ENCODE peak calls at places on chromosomes 16 and 17, in eight cellular contexts. V, H, Q, Z, R, U, W and E are unnamed samples.

GRCh38 chr17:64984181-64984580 is 64.9 kb upstream of the LRRC37A3 start:
- DNase-seq in H (no peak), W (no peak), U (no peak), Z (no peak), V (no peak), R (no peak), Q (no peak), E (no peak)

GRCh38 chr17:14840616-14841231 is 424.4 kb downstream of the PMP22 start:
- DNase-seq in V (peak), U (peak), R (peak), W (no peak), Q (no peak), H (no peak), Z (no peak), E (peak)

GRCh38 chr16:30557397-30557949 is 701 bp downstream of the ZNF764 start:
- DNase-seq in V (peak), H (no peak), R (no peak), W (no peak), Z (peak), U (no peak), Q (no peak), E (no peak)

GRCh38 chr16:87709677-87710076 is 56.1 kb downstream of the KLHDC4 start:
- DNase-seq in V (no peak), H (no peak), Q (no peak), R (no peak), U (no peak), W (no peak), Z (no peak), E (no peak)

GRCh38 chr16:70685938-70686375 is at the start of gene MTSS2:
- DNase-seq in H (peak), U (peak), V (peak), Q (peak), W (peak), Z (peak), R (peak), E (peak)

GRCh38 chr17:6421700-6422604 is 13.0 kb downstream of the AIPL1 start:
- DNase-seq in R (no peak), V (peak), H (peak), U (no peak), Q (peak), W (peak), Z (peak), E (no peak)

GRCh38 chr16:15900357-15900756 is 12.0 kb upstream of the CEP20 start:
- DNase-seq in Z (no peak), U (no peak), H (no peak), R (no peak), V (no peak), W (no peak), Q (no peak), E (no peak)

GRCh38 chr17:44760474-44761308 is 1.9 kb downstream of the ADAM11 start:
- DNase-seq in Q (peak), V (no peak), H (no peak), R (no peak), U (no peak), Z (no peak), W (no peak), E (no peak)

GRCh38 chr17:1108810-1109605 is 70.8 kb downstream of the ABR start:
- DNase-seq in H (no peak), R (no peak), V (peak), U (no peak), W (peak), Z (peak), Q (peak), E (no peak)

GRCh38 chr17:37726891-37727780 is 17.7 kb downstream of the HNF1B start:
- DNase-seq in V (no peak), H (no peak), R (no peak), Q (no peak), W (no peak), Z (no peak), U (no peak), E (no peak)

GRCh38 chr17:29956225-29956624 is 14.8 kb downstream of the EFCAB5 start:
- DNase-seq in U (no peak), Z (no peak), R (no peak), H (no peak), V (no peak), Q (no peak), W (no peak), E (no peak)

GRCh38 chr16:3149630-3150345 is 15.0 kb downstream of the ZNF213 start:
- DNase-seq in R (no peak), V (peak), Q (peak), W (no peak), Z (peak), U (no peak), H (peak), E (no peak)

GRCh38 chr17:19461139-19461538 is 50.1 kb downstream of the RNF112 start:
- DNase-seq in W (peak), Z (no peak), V (no peak), Q (no peak), H (no peak), R (no peak), U (no peak), E (no peak)

GRCh38 chr16:57301126-57301817 is 16.8 kb upstream of the PLLP start:
- DNase-seq in R (no peak), W (no peak), V (no peak), U (no peak), Z (no peak), H (no peak), Q (no peak), E (no peak)

GRCh38 chr16:5852151-5852550 is 754.6 kb upstream of the EEF2KMT start:
- DNase-seq in R (no peak), Z (no peak), W (peak), Q (no peak), V (no peak), H (no peak), U (no peak), E (no peak)

GRCh38 chr17:28008526-28008925 is 34.0 kb upstream of the NLK start:
- DNase-seq in W (peak), Q (no peak), H (peak), R (peak), V (peak), U (no peak), Z (no peak), E (peak)

GRCh38 chr17:1588781-1589585 is 26.4 kb upstream of the PITPNA start:
- DNase-seq in U (no peak), W (no peak), R (no peak), V (no peak), H (no peak), Q (no peak), Z (no peak), E (no peak)

GRCh38 chr16:50733468-50733867 is 8.4 kb upstream of the CYLD start:
- DNase-seq in R (no peak), W (no peak), H (no peak), Q (no peak), Z (no peak), U (no peak), V (no peak), E (no peak)

GRCh38 chr17:82507631-82508175 is 11.8 kb upstream of the FOXK2 start:
- DNase-seq in Q (no peak), Z (no peak), R (no peak), U (no peak), W (no peak), V (no peak), H (no peak), E (no peak)

GRCh38 chr17:65531508-65532431 is 29.7 kb downstream of the AXIN2 start:
- DNase-seq in W (no peak), U (no peak), H (no peak), R (no peak), V (peak), Q (peak), Z (peak), E (no peak)

GRCh38 chr17:34706029-34706428 is 126.6 kb downstream of the TMEM132E start:
- DNase-seq in V (peak), U (no peak), H (peak), W (peak), Z (no peak), R (no peak), Q (no peak), E (no peak)

GRCh38 chr17:5516060-5516792 is 29.9 kb downstream of the MIS12 start:
- DNase-seq in H (no peak), U (peak), V (peak), W (no peak), R (peak), Z (no peak), Q (peak), E (peak)

GRCh38 chr17:58278661-58279015 is 2.1 kb downstream of the MPO start:
- DNase-seq in W (no peak), H (no peak), Z (peak), R (no peak), V (peak), U (no peak), Q (peak), E (no peak)

GRCh38 chr16:28863929-28864886 is 565 bp downstream of the SH2B1 start:
- DNase-seq in R (peak), W (no peak), Q (no peak), U (no peak), V (peak), H (peak), Z (peak), E (no peak)

GRCh38 chr16:56919099-56919800 is 12.7 kb upstream of the HERPUD1 start:
- DNase-seq in H (no peak), R (no peak), W (no peak), V (no peak), Q (no peak), U (no peak), Z (no peak), E (no peak)

GRCh38 chr17:31919802-31920525 is 16.8 kb upstream of the SUZ12 start:
- DNase-seq in R (no peak), Z (no peak), V (peak), H (no peak), U (no peak), W (no peak), Q (peak), E (no peak)

GRCh38 chr17:79841369-79842135 is 2.3 kb upstream of the CBX4 start:
- DNase-seq in Z (no peak), Q (no peak), H (no peak), W (no peak), U (no peak), V (no peak), R (no peak), E (no peak)

GRCh38 chr17:42944211-42944610 is 20.0 kb downstream of the AARSD1 start:
- DNase-seq in U (no peak), Z (no peak), V (peak), H (no peak), W (no peak), Q (no peak), R (no peak), E (no peak)

GRCh38 chr17:49819118-49819517 is 28.8 kb downstream of the TAC4 start:
- DNase-seq in H (no peak), Q (no peak), R (no peak), U (no peak), V (no peak), Z (no peak), W (no peak), E (no peak)

GRCh38 chr17:17120294-17120693 is 78.0 kb downstream of the MPRIP start:
- DNase-seq in H (peak), Q (no peak), R (no peak), V (peak), Z (no peak), W (no peak), U (no peak), E (no peak)

GRCh38 chr16:5490499-5490898 is 392.9 kb upstream of the EEF2KMT start:
- DNase-seq in Q (peak), W (peak), U (no peak), H (peak), Z (peak), V (peak), R (no peak), E (no peak)

GRCh38 chr17:10993126-10993525 is 155.2 kb upstream of the PIRT start:
- DNase-seq in U (no peak), R (no peak), W (no peak), H (no peak), Z (no peak), Q (no peak), V (no peak), E (no peak)

GRCh38 chr16:14095883-14096551 is 24.9 kb downstream of the MRTFB start:
- DNase-seq in Q (no peak), R (no peak), V (no peak), Z (no peak), W (no peak), U (no peak), H (no peak), E (no peak)

GRCh38 chr16:20903116-20903888 is 2.7 kb downstream of the LYRM1 start:
- DNase-seq in Z (no peak), H (no peak), Q (no peak), U (no peak), V (no peak), R (no peak), W (no peak), E (no peak)

GRCh38 chr16:20901441-20902112 is 1.0 kb downstream of the LYRM1 start:
- DNase-seq in Z (peak), U (no peak), H (peak), V (peak), R (no peak), W (peak), Q (peak), E (no peak)

GRCh38 chr16:20901068-20901440 is 483 bp downstream of the LYRM1 start:
- DNase-seq in Q (no peak), U (no peak), Z (no peak), W (no peak), R (no peak), V (no peak), H (no peak), E (no peak)

GRCh38 chr16:20903889-20904506 is 3.4 kb downstream of the LYRM1 start:
- DNase-seq in Q (no peak), V (no peak), H (no peak), W (no peak), R (no peak), U (no peak), Z (no peak), E (no peak)

GRCh38 chr16:20902426-20902825 is 1.9 kb downstream of the LYRM1 start:
- DNase-seq in Q (no peak), U (no peak), R (no peak), H (no peak), W (no peak), Z (no peak), V (no peak), E (no peak)
- H3K4me3 ChIP-seq in Q (no peak), U (no peak), R (no peak), H (no peak), W (no peak), Z (peak), V (no peak), E (no peak)

GRCh38 chr16:88939814-88940195 is 37.2 kb downstream of the CBFA2T3 start:
- DNase-seq in U (no peak), Z (no peak), H (no peak), W (no peak), Q (no peak), V (no peak), R (no peak), E (no peak)
- H3K4me3 ChIP-seq in U (no peak), Z (peak), H (no peak), W (no peak), Q (peak), V (no peak), R (no peak), E (no peak)

DNA sequence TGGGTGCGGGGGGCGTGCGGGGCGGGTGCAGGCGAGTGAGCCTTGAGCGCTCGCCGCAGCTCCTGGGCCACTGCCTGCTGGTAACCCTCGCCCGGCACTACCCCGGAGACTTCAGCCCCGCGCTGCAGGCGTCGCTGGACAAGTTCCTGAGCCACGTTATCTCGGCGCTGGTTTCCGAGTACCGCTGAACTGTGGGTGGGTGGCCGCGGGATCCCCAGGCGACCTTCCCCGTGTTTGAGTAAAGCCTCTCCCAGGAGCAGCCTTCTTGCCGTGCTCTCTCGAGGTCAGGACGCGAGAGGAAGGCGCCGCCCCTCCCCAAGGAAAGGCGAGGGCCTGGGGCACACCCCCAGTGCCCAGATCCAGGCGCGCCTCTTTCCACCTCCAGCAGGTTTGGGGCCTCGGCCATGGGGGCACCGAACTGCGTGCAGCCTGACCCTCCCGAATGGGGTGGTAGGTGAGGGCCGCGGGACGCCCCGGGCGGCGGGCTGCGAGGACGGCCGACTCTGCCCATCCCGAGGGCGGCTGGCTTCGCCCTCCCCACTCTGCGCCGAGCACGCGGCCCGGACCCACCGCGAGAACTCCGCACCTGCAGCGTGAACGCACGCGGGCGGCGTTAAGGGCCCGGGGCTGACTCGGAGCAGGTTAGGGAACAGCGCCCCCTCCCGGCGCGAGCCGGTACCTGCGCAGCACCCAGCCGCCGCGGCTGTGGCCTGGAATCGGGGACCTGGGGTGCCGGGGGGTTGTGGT is 835 bp downstream of the HBQ1 start:
- DNase-seq in Q (peak), V (peak), U (no peak), H (peak), W (peak), R (no peak), Z (peak), E (no peak)
- H3K4me3 ChIP-seq in Q (peak), V (peak), U (peak), H (peak), W (peak), R (peak), Z (peak), E (peak)

DNA sequence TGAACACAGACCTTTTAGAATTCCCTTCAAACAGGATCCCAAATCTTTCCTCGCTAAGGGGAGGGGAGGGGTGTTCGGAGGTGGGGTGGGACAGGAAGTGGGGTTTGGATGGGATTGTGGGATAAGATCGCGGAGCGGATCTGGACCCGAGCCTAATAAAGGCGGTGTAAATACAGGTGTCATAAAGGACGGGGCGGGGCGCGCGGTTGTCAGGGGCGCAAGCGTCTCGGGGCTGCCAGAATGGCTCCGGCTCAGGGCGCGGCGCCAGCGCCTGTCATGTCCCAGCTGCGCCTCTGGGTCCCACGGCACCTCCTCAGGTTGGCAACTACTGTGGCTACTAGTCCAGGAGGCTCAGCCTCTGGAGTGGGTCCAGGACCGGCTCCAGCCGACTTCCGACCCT is 59.8 kb upstream of the FBXO47 start:
- DNase-seq in V (peak), R (no peak), H (peak), U (no peak), W (no peak), Q (peak), Z (peak), E (no peak)
- H3K4me3 ChIP-seq in V (peak), R (peak), H (no peak), U (peak), W (no peak), Q (peak), Z (peak), E (peak)

GRCh38 chr16:49701867-49702494 is 153.9 kb downstream of the ZNF423 start:
- DNase-seq in Z (peak), W (no peak), Q (no peak), V (peak), R (no peak), H (no peak), U (peak), E (peak)
- H3K4me3 ChIP-seq in Z (no peak), W (no peak), Q (no peak), V (no peak), R (no peak), H (no peak), U (no peak), E (no peak)

DNA sequence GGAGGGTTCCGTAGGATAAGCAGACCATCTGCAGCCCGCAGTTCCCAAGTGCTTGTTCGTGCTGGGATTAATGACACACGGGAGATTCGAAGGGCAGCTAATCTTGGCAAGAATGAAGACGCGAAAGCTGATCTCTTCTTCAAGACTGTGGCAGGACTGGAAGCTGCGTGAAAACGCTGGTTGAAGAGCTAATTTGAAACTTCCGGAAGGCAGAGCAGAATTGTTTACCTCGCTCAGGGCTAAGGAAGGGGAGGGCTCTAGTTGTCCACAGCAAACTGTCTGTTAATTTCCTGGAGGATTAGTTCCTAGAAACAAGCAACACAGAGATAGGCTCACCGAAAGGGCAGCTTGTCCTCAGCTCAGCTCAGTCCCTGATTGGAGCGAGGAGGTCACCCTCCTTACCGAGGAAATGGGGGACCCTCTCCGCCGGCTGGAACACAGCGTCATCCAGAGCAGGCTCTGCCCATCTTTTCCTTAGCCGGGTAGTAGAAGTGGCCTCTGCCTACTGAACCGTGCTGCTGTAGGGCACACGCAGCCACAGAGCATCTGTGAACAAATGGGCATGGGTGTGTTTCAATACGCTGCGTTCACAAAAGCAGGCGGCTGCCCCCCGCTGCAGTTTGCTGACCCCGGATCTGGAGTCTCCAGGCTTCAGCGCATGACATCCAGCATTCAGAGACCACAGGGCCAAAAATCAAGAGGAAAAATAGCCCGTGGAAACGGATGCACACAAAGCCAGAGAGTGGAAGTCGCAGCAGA is 16.7 kb upstream of the BAIAP2 start:
- DNase-seq in R (no peak), V (peak), W (peak), H (peak), Z (peak), U (no peak), Q (peak), E (no peak)
- H3K4me3 ChIP-seq in R (peak), V (peak), W (peak), H (peak), Z (peak), U (no peak), Q (peak), E (peak)

DNA sequence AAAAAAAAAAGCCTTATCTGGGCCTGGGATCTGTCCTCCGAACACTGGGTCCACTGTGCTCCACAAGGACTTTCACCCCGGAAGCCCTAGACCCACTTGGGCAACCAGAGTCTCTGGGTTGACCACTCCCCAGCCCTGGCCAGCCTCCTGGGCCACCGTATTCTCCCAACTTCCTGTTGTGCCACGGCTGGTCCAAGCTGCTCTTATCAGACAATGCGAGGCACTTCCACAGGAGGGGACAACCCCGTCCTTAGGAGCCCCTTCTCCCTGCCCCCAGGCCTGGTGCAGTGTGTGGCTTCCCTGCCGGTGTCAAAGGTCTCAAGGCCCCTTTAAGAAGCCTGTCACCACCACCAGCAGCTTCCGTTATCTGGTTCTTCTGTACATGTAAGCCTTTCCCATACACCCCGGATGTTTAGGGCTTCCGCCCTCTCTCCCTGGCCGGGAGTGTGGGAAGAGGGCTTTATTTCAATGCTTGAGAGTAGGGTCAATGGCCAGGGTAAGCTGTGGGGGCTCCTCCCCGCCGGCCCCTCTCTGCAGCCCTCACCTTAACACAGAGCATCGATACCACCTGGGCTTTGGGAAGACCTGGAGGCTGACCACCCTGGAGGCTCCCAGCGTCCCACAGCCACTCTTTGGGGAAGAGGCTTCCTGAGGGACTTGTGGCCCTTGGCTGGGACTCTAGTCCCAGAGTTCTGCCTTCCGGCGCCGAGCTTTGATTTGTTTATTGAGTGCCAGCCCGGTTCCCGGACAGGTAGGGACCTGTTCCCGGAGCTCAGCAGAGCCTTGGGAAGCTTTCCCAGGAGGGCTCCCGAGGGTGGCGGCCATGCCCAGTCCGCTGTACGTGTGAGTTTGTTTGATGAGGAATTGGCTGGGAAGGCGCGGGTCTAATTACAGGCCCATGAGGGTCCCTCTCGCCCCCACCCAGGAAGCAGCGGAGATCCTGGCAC is 313.1 kb downstream of the SEC14L1 start:
- DNase-seq in Q (no peak), H (peak), R (no peak), Z (no peak), W (no peak), U (no peak), V (no peak), E (no peak)
- H3K4me3 ChIP-seq in Q (peak), H (peak), R (no peak), Z (peak), W (no peak), U (no peak), V (no peak), E (no peak)